ENCODE peak calls at places on chromosomes 3 and 15, in eight cellular contexts. One of them, this sample, is unnamed.

GRCh38 chr3:157856078-157856939 is 249.9 kb downstream of the SHOX2 start:
- DNase-seq in stimulated activated CD8-positive, alpha-beta memory T cell treated with anti-CD3 and anti-CD28 coated beads, Interleukin-7, amount 100 ng/mL, for 1 hour: no peak
- DNase-seq in left ventricle myocardium superior: no peak
- DNase-seq in foreskin fibroblast: no peak
- DNase-seq in GM13977: no peak
- DNase-seq in iris pigment epithelial cell: peak
- DNase-seq in cardiac fibroblast: no peak
- DNase-seq in HS-5: no peak
- DNase-seq in this sample: no peak

GRCh38 chr15:84961114-84961452 is 20.6 kb upstream of the PDE8A start:
- DNase-seq in stimulated activated CD8-positive, alpha-beta memory T cell treated with anti-CD3 and anti-CD28 coated beads, Interleukin-7, amount 100 ng/mL, for 1 hour: no peak
- DNase-seq in left ventricle myocardium superior: no peak
- DNase-seq in foreskin fibroblast: no peak
- DNase-seq in GM13977: no peak
- DNase-seq in iris pigment epithelial cell: peak
- DNase-seq in cardiac fibroblast: peak
- DNase-seq in HS-5: no peak
- DNase-seq in this sample: no peak

GRCh38 chr3:98005438-98005837 is 29.7 kb downstream of the GABRR3 start:
- DNase-seq in stimulated activated CD8-positive, alpha-beta memory T cell treated with anti-CD3 and anti-CD28 coated beads, Interleukin-7, amount 100 ng/mL, for 1 hour: no peak
- DNase-seq in left ventricle myocardium superior: no peak
- DNase-seq in foreskin fibroblast: no peak
- DNase-seq in GM13977: no peak
- DNase-seq in iris pigment epithelial cell: no peak
- DNase-seq in cardiac fibroblast: no peak
- DNase-seq in HS-5: no peak
- DNase-seq in this sample: no peak

GRCh38 chr3:139629033-139629432 is 48.7 kb downstream of the NMNAT3 start:
- DNase-seq in stimulated activated CD8-positive, alpha-beta memory T cell treated with anti-CD3 and anti-CD28 coated beads, Interleukin-7, amount 100 ng/mL, for 1 hour: no peak
- DNase-seq in left ventricle myocardium superior: no peak
- DNase-seq in foreskin fibroblast: no peak
- DNase-seq in GM13977: peak
- DNase-seq in iris pigment epithelial cell: peak
- DNase-seq in cardiac fibroblast: peak
- DNase-seq in HS-5: no peak
- DNase-seq in this sample: no peak

GRCh38 chr15:29457729-29458128 is 188.1 kb upstream of the NSMCE3 start:
- DNase-seq in stimulated activated CD8-positive, alpha-beta memory T cell treated with anti-CD3 and anti-CD28 coated beads, Interleukin-7, amount 100 ng/mL, for 1 hour: no peak
- DNase-seq in left ventricle myocardium superior: no peak
- DNase-seq in foreskin fibroblast: no peak
- DNase-seq in GM13977: no peak
- DNase-seq in iris pigment epithelial cell: peak
- DNase-seq in cardiac fibroblast: no peak
- DNase-seq in HS-5: no peak
- DNase-seq in this sample: no peak

GRCh38 chr3:132641837-132642538 is 17.6 kb downstream of the ACAD11 start:
- DNase-seq in stimulated activated CD8-positive, alpha-beta memory T cell treated with anti-CD3 and anti-CD28 coated beads, Interleukin-7, amount 100 ng/mL, for 1 hour: no peak
- DNase-seq in left ventricle myocardium superior: no peak
- DNase-seq in foreskin fibroblast: peak
- DNase-seq in GM13977: peak
- DNase-seq in iris pigment epithelial cell: peak
- DNase-seq in cardiac fibroblast: peak
- DNase-seq in HS-5: no peak
- DNase-seq in this sample: no peak

GRCh38 chr3:42613462-42613861 is 13.0 kb downstream of the NKTR start:
- DNase-seq in stimulated activated CD8-positive, alpha-beta memory T cell treated with anti-CD3 and anti-CD28 coated beads, Interleukin-7, amount 100 ng/mL, for 1 hour: no peak
- DNase-seq in left ventricle myocardium superior: no peak
- DNase-seq in foreskin fibroblast: no peak
- DNase-seq in GM13977: no peak
- DNase-seq in iris pigment epithelial cell: no peak
- DNase-seq in cardiac fibroblast: no peak
- DNase-seq in HS-5: no peak
- DNase-seq in this sample: no peak

GRCh38 chr3:16808393-16809107 is 76.2 kb upstream of the PLCL2 start:
- DNase-seq in stimulated activated CD8-positive, alpha-beta memory T cell treated with anti-CD3 and anti-CD28 coated beads, Interleukin-7, amount 100 ng/mL, for 1 hour: no peak
- DNase-seq in left ventricle myocardium superior: no peak
- DNase-seq in foreskin fibroblast: peak
- DNase-seq in GM13977: no peak
- DNase-seq in iris pigment epithelial cell: no peak
- DNase-seq in cardiac fibroblast: peak
- DNase-seq in HS-5: no peak
- DNase-seq in this sample: no peak

GRCh38 chr15:78949461-78949860 is 4.6 kb upstream of the CTSH start:
- DNase-seq in stimulated activated CD8-positive, alpha-beta memory T cell treated with anti-CD3 and anti-CD28 coated beads, Interleukin-7, amount 100 ng/mL, for 1 hour: no peak
- DNase-seq in left ventricle myocardium superior: no peak
- DNase-seq in foreskin fibroblast: no peak
- DNase-seq in GM13977: no peak
- DNase-seq in iris pigment epithelial cell: no peak
- DNase-seq in cardiac fibroblast: no peak
- DNase-seq in HS-5: no peak
- DNase-seq in this sample: no peak

GRCh38 chr15:89101302-89102191 is 13.3 kb downstream of the ABHD2 start:
- DNase-seq in stimulated activated CD8-positive, alpha-beta memory T cell treated with anti-CD3 and anti-CD28 coated beads, Interleukin-7, amount 100 ng/mL, for 1 hour: no peak
- DNase-seq in left ventricle myocardium superior: peak
- DNase-seq in foreskin fibroblast: peak
- DNase-seq in GM13977: no peak
- DNase-seq in iris pigment epithelial cell: peak
- DNase-seq in cardiac fibroblast: peak
- DNase-seq in HS-5: peak
- DNase-seq in this sample: peak

GRCh38 chr15:48370460-48370859 is 39.2 kb downstream of the DUT start:
- DNase-seq in stimulated activated CD8-positive, alpha-beta memory T cell treated with anti-CD3 and anti-CD28 coated beads, Interleukin-7, amount 100 ng/mL, for 1 hour: no peak
- DNase-seq in left ventricle myocardium superior: no peak
- DNase-seq in foreskin fibroblast: peak
- DNase-seq in GM13977: no peak
- DNase-seq in iris pigment epithelial cell: peak
- DNase-seq in cardiac fibroblast: peak
- DNase-seq in HS-5: no peak
- DNase-seq in this sample: no peak

GRCh38 chr15:82132742-82133141 is 86.9 kb upstream of the MEX3B start:
- DNase-seq in stimulated activated CD8-positive, alpha-beta memory T cell treated with anti-CD3 and anti-CD28 coated beads, Interleukin-7, amount 100 ng/mL, for 1 hour: no peak
- DNase-seq in left ventricle myocardium superior: no peak
- DNase-seq in foreskin fibroblast: peak
- DNase-seq in GM13977: no peak
- DNase-seq in iris pigment epithelial cell: peak
- DNase-seq in cardiac fibroblast: peak
- DNase-seq in HS-5: peak
- DNase-seq in this sample: no peak

This sample was measured in Right ventricle myocardium superior.